ENCODE peak calls at places on chromosomes 4 and X, in seven cellular contexts. One of them, this sample, is unnamed.

GRCh38 chrX:49001521-49002090 is 458 bp downstream of the GRIPAP1 start:
- DNase-seq in IMR-90: peak
- DNase-seq in H9: peak
- DNase-seq in neuronal stem cell: peak
- DNase-seq in mesendoderm: peak
- DNase-seq in trophoblast cell: peak
- DNase-seq in H1: peak
- DNase-seq in this sample: peak

GRCh38 chrX:64169988-64170387 is 35.5 kb downstream of the AMER1 start:
- DNase-seq in IMR-90: no peak
- DNase-seq in H9: no peak
- DNase-seq in neuronal stem cell: no peak
- DNase-seq in mesendoderm: no peak
- DNase-seq in trophoblast cell: no peak
- DNase-seq in H1: no peak
- DNase-seq in this sample: no peak

GRCh38 chr4:163256680-163257343 is 75.6 kb downstream of the NPY1R start:
- DNase-seq in IMR-90: no peak
- DNase-seq in H9: no peak
- DNase-seq in neuronal stem cell: no peak
- DNase-seq in mesendoderm: no peak
- DNase-seq in trophoblast cell: no peak
- DNase-seq in H1: no peak
- DNase-seq in this sample: no peak

GRCh38 chrX:115337735-115338134 is 48.2 kb downstream of the LUZP4 start:
- DNase-seq in IMR-90: peak
- DNase-seq in H9: no peak
- DNase-seq in neuronal stem cell: no peak
- DNase-seq in mesendoderm: no peak
- DNase-seq in trophoblast cell: no peak
- DNase-seq in H1: no peak
- DNase-seq in this sample: no peak

GRCh38 chr4:181796502-181796901 is 446.7 kb upstream of the TENM3 start:
- DNase-seq in IMR-90: peak
- DNase-seq in H9: no peak
- DNase-seq in neuronal stem cell: no peak
- DNase-seq in mesendoderm: no peak
- DNase-seq in trophoblast cell: no peak
- DNase-seq in H1: no peak
- DNase-seq in this sample: no peak

GRCh38 chrX:119753001-119753400 is 5.4 kb upstream of the SOWAHD start:
- DNase-seq in IMR-90: no peak
- DNase-seq in H9: peak
- DNase-seq in neuronal stem cell: no peak
- DNase-seq in mesendoderm: peak
- DNase-seq in trophoblast cell: peak
- DNase-seq in H1: no peak
- DNase-seq in this sample: no peak

GRCh38 chrX:153434801-153435200 is 11.1 kb downstream of the TREX2 start:
- DNase-seq in IMR-90: no peak
- DNase-seq in H9: no peak
- DNase-seq in neuronal stem cell: no peak
- DNase-seq in mesendoderm: no peak
- DNase-seq in trophoblast cell: no peak
- DNase-seq in H1: no peak
- DNase-seq in this sample: no peak

GRCh38 chr4:53601251-53601764 is 10.0 kb upstream of the LNX1 start:
- DNase-seq in IMR-90: no peak
- DNase-seq in H9: peak
- DNase-seq in neuronal stem cell: no peak
- DNase-seq in mesendoderm: peak
- DNase-seq in trophoblast cell: peak
- DNase-seq in H1: peak
- DNase-seq in this sample: no peak

GRCh38 chr4:151034829-151035228 is 19.7 kb upstream of the LRBA start:
- DNase-seq in IMR-90: no peak
- DNase-seq in H9: no peak
- DNase-seq in neuronal stem cell: no peak
- DNase-seq in mesendoderm: no peak
- DNase-seq in trophoblast cell: no peak
- DNase-seq in H1: no peak
- DNase-seq in this sample: no peak

GRCh38 chr4:3411676-3412075 is 30.1 kb upstream of the HGFAC start:
- DNase-seq in IMR-90: no peak
- DNase-seq in H9: peak
- DNase-seq in neuronal stem cell: no peak
- DNase-seq in mesendoderm: no peak
- DNase-seq in trophoblast cell: no peak
- DNase-seq in H1: no peak
- DNase-seq in this sample: no peak

GRCh38 chrX:49176421-49177326 is 5.0 kb downstream of the PLP2 start:
- DNase-seq in IMR-90: no peak
- DNase-seq in H9: no peak
- DNase-seq in neuronal stem cell: no peak
- DNase-seq in mesendoderm: no peak
- DNase-seq in trophoblast cell: no peak
- DNase-seq in H1: no peak
- DNase-seq in this sample: no peak

GRCh38 chr4:2248821-2249261 is 6.9 kb upstream of the HAUS3 start:
- DNase-seq in IMR-90: no peak
- DNase-seq in H9: no peak
- DNase-seq in neuronal stem cell: no peak
- DNase-seq in mesendoderm: no peak
- DNase-seq in trophoblast cell: no peak
- DNase-seq in H1: no peak
- DNase-seq in this sample: no peak

GRCh38 chr4:76950846-76951321 is 1.3 kb downstream of the SEPTIN11 start:
- DNase-seq in IMR-90: peak
- DNase-seq in H9: peak
- DNase-seq in neuronal stem cell: no peak
- DNase-seq in mesendoderm: peak
- DNase-seq in trophoblast cell: peak
- DNase-seq in H1: no peak
- DNase-seq in this sample: peak

GRCh38 chrX:39491548-39492297 is 606.0 kb downstream of the BCOR start:
- DNase-seq in IMR-90: no peak
- DNase-seq in H9: no peak
- DNase-seq in neuronal stem cell: no peak
- DNase-seq in mesendoderm: no peak
- DNase-seq in trophoblast cell: peak
- DNase-seq in H1: no peak
- DNase-seq in this sample: no peak

GRCh38 chr4:156638332-156638731 is 333.3 kb downstream of the PDGFC start:
- DNase-seq in IMR-90: peak
- DNase-seq in H9: no peak
- DNase-seq in neuronal stem cell: no peak
- DNase-seq in mesendoderm: peak
- DNase-seq in trophoblast cell: peak
- DNase-seq in H1: no peak
- DNase-seq in this sample: no peak

GRCh38 chr4:146567396-146567795 is 45.7 kb upstream of the SLC10A7 start:
- DNase-seq in IMR-90: no peak
- DNase-seq in H9: no peak
- DNase-seq in neuronal stem cell: no peak
- DNase-seq in mesendoderm: peak
- DNase-seq in trophoblast cell: peak
- DNase-seq in H1: no peak
- DNase-seq in this sample: no peak

GRCh38 chrX:17226736-17227135 is 148.3 kb upstream of the NHS start:
- DNase-seq in IMR-90: no peak
- DNase-seq in H9: peak
- DNase-seq in neuronal stem cell: no peak
- DNase-seq in mesendoderm: peak
- DNase-seq in trophoblast cell: peak
- DNase-seq in H1: peak
- DNase-seq in this sample: no peak

GRCh38 chrX:11557120-11557519 is 108.6 kb downstream of the ARHGAP6 start:
- DNase-seq in IMR-90: peak
- DNase-seq in H9: no peak
- DNase-seq in neuronal stem cell: no peak
- DNase-seq in mesendoderm: no peak
- DNase-seq in trophoblast cell: peak
- DNase-seq in H1: no peak
- DNase-seq in this sample: peak

GRCh38 chr4:608236-608635 is 17.1 kb upstream of the PDE6B start:
- DNase-seq in IMR-90: no peak
- DNase-seq in H9: no peak
- DNase-seq in neuronal stem cell: no peak
- DNase-seq in mesendoderm: no peak
- DNase-seq in trophoblast cell: no peak
- DNase-seq in H1: no peak
- DNase-seq in this sample: no peak

GRCh38 chr4:141501395-141501794 is 135.0 kb upstream of the IL15 start:
- DNase-seq in IMR-90: peak
- DNase-seq in H9: no peak
- DNase-seq in neuronal stem cell: no peak
- DNase-seq in mesendoderm: no peak
- DNase-seq in trophoblast cell: peak
- DNase-seq in H1: no peak
- DNase-seq in this sample: no peak

GRCh38 chrX:46628406-46629371 is 55.1 kb downstream of the CHST7 start:
- DNase-seq in IMR-90: peak
- DNase-seq in H9: no peak
- DNase-seq in neuronal stem cell: no peak
- DNase-seq in mesendoderm: no peak
- DNase-seq in trophoblast cell: peak
- DNase-seq in H1: no peak
- DNase-seq in this sample: peak

GRCh38 chrX:6163761-6164160 is 64.9 kb downstream of the NLGN4X start:
- DNase-seq in IMR-90: no peak
- DNase-seq in H9: no peak
- DNase-seq in neuronal stem cell: no peak
- DNase-seq in mesendoderm: no peak
- DNase-seq in trophoblast cell: peak
- DNase-seq in H1: no peak
- DNase-seq in this sample: no peak

GRCh38 chr4:188619456-188620149 is 480.4 kb downstream of the TRIML1 start:
- DNase-seq in IMR-90: no peak
- DNase-seq in H9: peak
- DNase-seq in neuronal stem cell: no peak
- DNase-seq in mesendoderm: peak
- DNase-seq in trophoblast cell: no peak
- DNase-seq in H1: no peak
- DNase-seq in this sample: no peak
- H3K23ac ChIP-seq in IMR-90: no peak
- H3K23ac ChIP-seq in H9: no peak
- H3K23ac ChIP-seq in neuronal stem cell: no peak
- H3K23ac ChIP-seq in mesendoderm: no peak
- H3K23ac ChIP-seq in trophoblast cell: no peak
- H3K23ac ChIP-seq in H1: no peak
- H3K23ac ChIP-seq in this sample: no peak

GRCh38 chr4:153204247-153205027 is at the start of gene TRIM2:
- DNase-seq in IMR-90: peak
- DNase-seq in H9: peak
- DNase-seq in neuronal stem cell: no peak
- DNase-seq in mesendoderm: peak
- DNase-seq in trophoblast cell: no peak
- DNase-seq in H1: no peak
- DNase-seq in this sample: peak
- H3K4me2 ChIP-seq in IMR-90: peak
- H3K4me2 ChIP-seq in H9: peak
- H3K4me2 ChIP-seq in neuronal stem cell: peak
- H3K4me2 ChIP-seq in mesendoderm: peak
- H3K4me2 ChIP-seq in trophoblast cell: peak
- H3K4me2 ChIP-seq in H1: peak
- H3K4me2 ChIP-seq in this sample: peak

DNA sequence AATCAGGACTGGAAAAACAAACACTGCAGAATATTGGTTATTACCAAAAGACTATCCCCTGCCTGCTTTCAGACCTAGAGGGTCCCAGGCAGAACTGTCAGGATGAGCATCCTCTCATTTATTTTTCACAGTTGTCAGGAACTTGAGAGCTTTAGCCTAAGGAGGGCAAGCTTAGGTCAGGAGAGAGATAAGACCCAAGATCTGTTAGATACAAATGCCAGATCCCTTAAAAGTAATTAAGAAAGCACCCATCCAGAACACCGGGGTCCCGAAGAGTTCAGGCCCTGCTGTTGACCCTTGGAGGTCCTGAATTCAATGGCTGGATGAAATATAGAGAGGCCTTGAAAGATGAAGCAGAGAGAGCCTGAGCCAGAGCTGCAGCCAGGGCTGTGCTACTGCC is 5.9 kb upstream of the MAGEB3 start:
- DNase-seq in IMR-90: no peak
- DNase-seq in H9: no peak
- DNase-seq in neuronal stem cell: no peak
- DNase-seq in mesendoderm: peak
- DNase-seq in trophoblast cell: no peak
- DNase-seq in H1: no peak
- DNase-seq in this sample: no peak
- H3K23ac ChIP-seq in IMR-90: no peak
- H3K23ac ChIP-seq in H9: no peak
- H3K23ac ChIP-seq in neuronal stem cell: no peak
- H3K23ac ChIP-seq in mesendoderm: no peak
- H3K23ac ChIP-seq in trophoblast cell: no peak
- H3K23ac ChIP-seq in H1: no peak
- H3K23ac ChIP-seq in this sample: no peak

DNA sequence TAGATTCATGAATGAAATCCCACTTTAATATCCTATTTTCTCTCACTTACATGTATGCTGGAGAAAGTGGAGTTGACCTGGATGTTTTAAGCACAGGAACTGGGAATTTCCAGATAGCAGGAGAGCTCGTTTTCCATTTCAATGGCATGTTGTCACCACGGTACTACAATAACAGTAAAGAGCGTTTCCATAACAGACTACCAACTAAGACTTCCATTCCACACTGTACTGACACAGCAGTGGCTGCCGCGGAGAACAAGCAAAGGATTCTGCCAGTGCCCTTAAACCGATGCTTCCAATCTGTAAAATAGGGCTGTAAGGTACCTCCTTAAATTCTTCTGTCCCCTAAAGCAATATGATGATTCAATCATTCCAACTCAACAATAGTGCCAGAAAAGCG is 143.9 kb downstream of the KLHL13 start:
- DNase-seq in IMR-90: peak
- DNase-seq in H9: peak
- DNase-seq in neuronal stem cell: no peak
- DNase-seq in mesendoderm: peak
- DNase-seq in trophoblast cell: peak
- DNase-seq in H1: no peak
- DNase-seq in this sample: no peak
- H3K4me2 ChIP-seq in IMR-90: peak
- H3K4me2 ChIP-seq in H9: no peak
- H3K4me2 ChIP-seq in neuronal stem cell: peak
- H3K4me2 ChIP-seq in mesendoderm: no peak
- H3K4me2 ChIP-seq in trophoblast cell: no peak
- H3K4me2 ChIP-seq in H1: peak
- H3K4me2 ChIP-seq in this sample: no peak

DNA sequence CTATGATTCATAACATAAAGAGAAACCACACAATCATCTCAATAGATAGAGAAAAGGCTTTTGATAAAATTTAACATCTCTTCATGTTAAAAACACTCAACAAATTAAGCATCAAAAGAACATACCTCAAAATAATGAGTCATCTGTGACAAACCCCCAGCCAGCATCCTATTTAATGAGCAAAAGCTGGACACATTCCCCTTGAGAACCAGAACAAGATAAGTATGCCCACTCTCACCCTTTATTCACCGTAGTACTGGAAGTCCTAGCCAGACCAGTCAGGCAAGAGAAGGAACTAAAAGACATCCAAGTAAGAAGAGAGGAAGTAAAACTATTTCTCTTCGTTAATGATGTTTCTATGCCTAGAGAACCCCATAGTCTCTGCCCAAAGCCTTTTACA is 507.2 kb downstream of the PABPC4L start:
- DNase-seq in IMR-90: no peak
- DNase-seq in H9: no peak
- DNase-seq in neuronal stem cell: no peak
- DNase-seq in mesendoderm: no peak
- DNase-seq in trophoblast cell: no peak
- DNase-seq in H1: no peak
- DNase-seq in this sample: no peak
- H3K23ac ChIP-seq in IMR-90: no peak
- H3K23ac ChIP-seq in H9: no peak
- H3K23ac ChIP-seq in neuronal stem cell: no peak
- H3K23ac ChIP-seq in mesendoderm: no peak
- H3K23ac ChIP-seq in trophoblast cell: no peak
- H3K23ac ChIP-seq in H1: no peak
- H3K23ac ChIP-seq in this sample: no peak